ENCODE peak calls at places on chromosome 6, in seven cellular contexts. U is IMR-90, O is GM12878, Q is H1, M is HCT116, F is K562, G is HepG2. W is an unnamed sample.

GRCh38 chr6:31225735-31226134 is 46.2 kb downstream of the HLA-C start:
- DNase-seq in U (no peak), O (no peak), Q (no peak), M (no peak), F (no peak), G (no peak), W (no peak)

GRCh38 chr6:15770347-15771143 is 107.7 kb upstream of the DTNBP1 start:
- DNase-seq in U (peak; percentile 8), O (peak; percentile 62), Q (no peak), M (no peak), F (no peak), G (no peak), W (no peak)

GRCh38 chr6:22954749-22955385 is 385.5 kb downstream of the HDGFL1 start:
- DNase-seq in U (peak; percentile 49), O (no peak), Q (no peak), M (no peak), F (no peak), G (peak; percentile 4), W (peak; percentile 68)

GRCh38 chr6:34648808-34649207 is 47.8 kb downstream of the ILRUN start:
- DNase-seq in U (no peak), O (no peak), Q (no peak), M (no peak), F (no peak), G (no peak), W (no peak)

GRCh38 chr6:107564223-107564855 is 74.4 kb downstream of the SOBP start:
- DNase-seq in U (no peak), O (no peak), Q (no peak), M (no peak), F (no peak), G (no peak), W (no peak)

GRCh38 chr6:97203343-97203742 is 79.7 kb downstream of the MMS22L start:
- DNase-seq in U (peak; percentile 53), O (no peak), Q (no peak), M (no peak), F (no peak), G (no peak), W (no peak)

GRCh38 chr6:10644225-10644624 is 50.2 kb downstream of the C6orf52 start:
- DNase-seq in U (no peak), O (no peak), Q (no peak), M (no peak), F (no peak), G (no peak), W (no peak)

GRCh38 chr6:41580690-41581089 is 34.5 kb downstream of the FOXP4 start:
- DNase-seq in U (no peak), O (no peak), Q (no peak), M (no peak), F (no peak), G (no peak), W (no peak)

GRCh38 chr6:33427585-33428218 is 7.8 kb downstream of the SYNGAP1 start:
- DNase-seq in U (no peak), O (no peak), Q (no peak), M (no peak), F (peak; percentile 98), G (no peak), W (peak; percentile 21)

GRCh38 chr6:89793586-89793985 is 26.0 kb downstream of the MDN1 start:
- DNase-seq in U (no peak), O (no peak), Q (no peak), M (no peak), F (no peak), G (no peak), W (no peak)

GRCh38 chr6:35096129-35096852 is 44.8 kb downstream of the TCP11 start:
- DNase-seq in U (peak; percentile 81), O (no peak), Q (no peak), M (peak; percentile 8), F (no peak), G (peak; percentile 26), W (peak; percentile 84)

GRCh38 chr6:16759181-16759645 is 2.0 kb downstream of the ATXN1 start:
- DNase-seq in U (no peak), O (no peak), Q (no peak), M (no peak), F (no peak), G (no peak), W (no peak)

GRCh38 chr6:7649037-7649810 is 59.2 kb downstream of the SNRNP48 start:
- DNase-seq in U (no peak), O (peak; percentile 3), Q (no peak), M (no peak), F (no peak), G (no peak), W (no peak)

GRCh38 chr6:84515082-84515481 is 249.3 kb downstream of the TBX18 start:
- DNase-seq in U (no peak), O (no peak), Q (no peak), M (no peak), F (no peak), G (no peak), W (no peak)

GRCh38 chr6:152089992-152090391 is 282.5 kb downstream of the ESR1 start:
- DNase-seq in U (peak; percentile 55), O (no peak), Q (no peak), M (no peak), F (no peak), G (no peak), W (no peak)

GRCh38 chr6:106143582-106144139 is 57.5 kb downstream of the PRDM1 start:
- DNase-seq in U (no peak), O (no peak), Q (no peak), M (no peak), F (no peak), G (no peak), W (no peak)

GRCh38 chr6:106145144-106145543 is 59.0 kb downstream of the PRDM1 start:
- DNase-seq in U (no peak), O (no peak), Q (no peak), M (no peak), F (no peak), G (no peak), W (no peak)

GRCh38 chr6:106142876-106143431 is 56.8 kb downstream of the PRDM1 start:
- DNase-seq in U (no peak), O (no peak), Q (no peak), M (no peak), F (no peak), G (no peak), W (no peak)

GRCh38 chr6:106138151-106138550 is 52.0 kb downstream of the PRDM1 start:
- DNase-seq in U (no peak), O (no peak), Q (no peak), M (no peak), F (no peak), G (no peak), W (no peak)

DNA sequence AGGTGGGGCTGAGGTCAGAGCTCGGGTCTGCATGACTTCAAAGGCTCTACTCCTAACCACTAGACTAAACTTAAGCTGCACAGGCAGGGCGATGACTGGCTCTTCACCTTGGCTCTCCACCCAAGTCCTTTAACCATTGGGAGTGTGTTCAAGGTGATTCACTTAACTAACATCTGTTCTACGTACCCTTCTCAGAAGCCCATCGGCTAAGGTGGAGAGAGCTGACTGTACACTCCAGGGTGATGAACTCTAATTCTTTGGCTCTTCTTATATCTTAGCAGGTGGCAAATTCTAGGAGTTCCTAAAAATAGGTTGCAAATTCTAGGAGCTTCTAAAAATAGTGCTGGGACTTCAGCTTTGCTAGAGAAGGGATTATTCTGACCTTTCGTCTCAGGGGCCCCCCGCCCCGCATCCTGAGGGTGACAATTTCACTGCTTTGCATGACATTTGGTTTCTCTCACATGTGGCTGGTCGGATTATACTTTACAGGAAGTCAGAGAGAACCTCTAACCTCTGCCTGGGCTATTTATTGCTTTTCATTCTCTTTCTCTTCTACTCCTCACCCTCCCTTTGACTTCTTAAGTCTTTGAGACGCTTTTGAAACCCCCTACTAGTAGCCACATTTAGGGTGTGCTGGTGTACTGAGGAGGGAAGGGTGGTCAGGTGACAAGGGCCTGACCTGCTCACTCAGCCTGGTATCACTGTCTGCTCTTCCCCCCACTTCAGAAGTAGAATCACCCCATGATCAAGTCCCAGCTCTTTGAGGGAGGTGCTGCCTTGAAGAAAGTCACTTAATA is 55.5 kb downstream of the PRDM1 start:
- DNase-seq in U (no peak), O (peak; percentile 85), Q (no peak), M (no peak), F (no peak), G (no peak), W (no peak)
- H3K9ac ChIP-seq in U (no peak overlapping the region), O (peak overlapping the region; percentile 17), Q (no peak overlapping the region), M (no peak overlapping the region), F (peak overlapping the region; percentile 17), G (no peak overlapping the region), W (no peak overlapping the region)

GRCh38 chr6:20315456-20315855 is 86.2 kb upstream of the E2F3 start:
- DNase-seq in U (no peak), O (no peak), Q (no peak), M (no peak), F (no peak), G (no peak), W (no peak)

GRCh38 chr6:20318851-20319387 is 82.8 kb upstream of the E2F3 start:
- DNase-seq in U (no peak), O (no peak), Q (no peak), M (no peak), F (no peak), G (no peak), W (no peak)

GRCh38 chr6:20313960-20314530 is 87.6 kb upstream of the E2F3 start:
- DNase-seq in U (no peak), O (no peak), Q (no peak), M (no peak), F (no peak), G (no peak), W (no peak)

GRCh38 chr6:20317430-20317829 is 84.2 kb upstream of the E2F3 start:
- DNase-seq in U (no peak), O (no peak), Q (no peak), M (no peak), F (no peak), G (no peak), W (no peak)

GRCh38 chr6:20319520-20320357 is 81.9 kb upstream of the E2F3 start:
- DNase-seq in U (no peak), O (peak; percentile 98), Q (no peak), M (no peak), F (no peak), G (no peak), W (no peak)
- TF ChIP-seq POLR2A in U (no peak), O (peak; percentile 78), Q (no peak), M (no peak), F (no peak), G (no peak), W (no peak)

GRCh38 chr6:18415207-18415606 is 28.1 kb downstream of the RNF144B start:
- DNase-seq in U (no peak), O (no peak), Q (no peak), M (no peak), F (peak; percentile 18), G (no peak), W (no peak)
- H3K4me1 ChIP-seq in U (peaks cover 1% of the 10 kb centered on the region), O (no peaks in the 10 kb centered on the region), Q (no peaks in the 10 kb centered on the region), M (no peaks in the 10 kb centered on the region), F (no peaks in the 10 kb centered on the region), G (peaks cover 10% of the 10 kb centered on the region), W (no peaks in the 10 kb centered on the region)

GRCh38 chr6:142804490-142804889 is 140.5 kb downstream of the HIVEP2 start:
- DNase-seq in U (no peak), O (no peak), Q (no peak), M (no peak), F (no peak), G (no peak), W (no peak)

GRCh38 chr6:142803027-142803426 is 141.9 kb downstream of the HIVEP2 start:
- DNase-seq in U (no peak), O (no peak), Q (no peak), M (no peak), F (no peak), G (no peak), W (no peak)

GRCh38 chr6:142803495-142804049 is 141.4 kb downstream of the HIVEP2 start:
- DNase-seq in U (no peak), O (no peak), Q (no peak), M (no peak), F (no peak), G (no peak), W (no peak)

GRCh38 chr6:142800240-142800639 is 144.7 kb downstream of the HIVEP2 start:
- DNase-seq in U (peak; percentile 37), O (no peak), Q (no peak), M (no peak), F (no peak), G (no peak), W (no peak)

GRCh38 chr6:142802124-142802523 is 142.9 kb downstream of the HIVEP2 start:
- DNase-seq in U (peak; percentile 99), O (no peak), Q (no peak), M (peak; percentile 47), F (no peak), G (peak; percentile 65), W (peak; percentile 67)
- H3K9ac ChIP-seq in U (no peak overlapping the region), O (no peak overlapping the region), Q (no peak overlapping the region), M (peak overlapping the region; percentile 34), F (no peak overlapping the region), G (no peak overlapping the region), W (no peak overlapping the region)

W was measured in endothelial cell of umbilical vein.